ENCODE peak calls at places on chromosomes 16 and 17, in eight cellular contexts. One of them, this sample, is unnamed.

GRCh38 chr16:66454751-66455150 is 27.7 kb downstream of the BEAN1 start:
- DNase-seq in brain microvascular endothelial cell: no peak
- DNase-seq in mucosa of descending colon: no peak
- DNase-seq in uterus: no peak
- DNase-seq in stomach: no peak
- DNase-seq in A549: no peak
- DNase-seq in RWPE2: no peak
- DNase-seq in hepatocyte: no peak
- DNase-seq in this sample: no peak

GRCh38 chr16:64893386-64893785 is 228.5 kb downstream of the CDH11 start:
- DNase-seq in brain microvascular endothelial cell: peak
- DNase-seq in mucosa of descending colon: no peak
- DNase-seq in uterus: no peak
- DNase-seq in stomach: no peak
- DNase-seq in A549: no peak
- DNase-seq in RWPE2: no peak
- DNase-seq in hepatocyte: no peak
- DNase-seq in this sample: no peak

GRCh38 chr16:61237804-61238485 is 798.3 kb downstream of the CDH8 start:
- DNase-seq in brain microvascular endothelial cell: no peak
- DNase-seq in mucosa of descending colon: no peak
- DNase-seq in uterus: no peak
- DNase-seq in stomach: no peak
- DNase-seq in A549: no peak
- DNase-seq in RWPE2: no peak
- DNase-seq in hepatocyte: no peak
- DNase-seq in this sample: no peak

GRCh38 chr17:76032073-76032779 is 5.1 kb upstream of the EVPL start:
- DNase-seq in brain microvascular endothelial cell: no peak
- DNase-seq in mucosa of descending colon: no peak
- DNase-seq in uterus: no peak
- DNase-seq in stomach: no peak
- DNase-seq in A549: no peak
- DNase-seq in RWPE2: no peak
- DNase-seq in hepatocyte: no peak
- DNase-seq in this sample: no peak

GRCh38 chr16:90019543-90020259 is 445 bp upstream of the DBNDD1 start:
- DNase-seq in brain microvascular endothelial cell: peak
- DNase-seq in mucosa of descending colon: peak
- DNase-seq in uterus: no peak
- DNase-seq in stomach: peak
- DNase-seq in A549: peak
- DNase-seq in RWPE2: no peak
- DNase-seq in hepatocyte: peak
- DNase-seq in this sample: peak

GRCh38 chr17:9241371-9241712 is 220.0 kb downstream of the NTN1 start:
- DNase-seq in brain microvascular endothelial cell: no peak
- DNase-seq in mucosa of descending colon: peak
- DNase-seq in uterus: peak
- DNase-seq in stomach: peak
- DNase-seq in A549: no peak
- DNase-seq in RWPE2: no peak
- DNase-seq in hepatocyte: peak
- DNase-seq in this sample: no peak

GRCh38 chr17:2712300-2713043 is 908 bp upstream of the CLUH start:
- DNase-seq in brain microvascular endothelial cell: no peak
- DNase-seq in mucosa of descending colon: no peak
- DNase-seq in uterus: no peak
- DNase-seq in stomach: no peak
- DNase-seq in A549: no peak
- DNase-seq in RWPE2: no peak
- DNase-seq in hepatocyte: no peak
- DNase-seq in this sample: no peak

GRCh38 chr17:57940217-57940616 is 15.0 kb downstream of the CUEDC1 start:
- DNase-seq in brain microvascular endothelial cell: no peak
- DNase-seq in mucosa of descending colon: no peak
- DNase-seq in uterus: no peak
- DNase-seq in stomach: no peak
- DNase-seq in A549: no peak
- DNase-seq in RWPE2: no peak
- DNase-seq in hepatocyte: no peak
- DNase-seq in this sample: no peak

GRCh38 chr17:72465191-72466024 is 344.6 kb downstream of the SOX9 start:
- DNase-seq in brain microvascular endothelial cell: peak
- DNase-seq in mucosa of descending colon: peak
- DNase-seq in uterus: no peak
- DNase-seq in stomach: peak
- DNase-seq in A549: peak
- DNase-seq in RWPE2: peak
- DNase-seq in hepatocyte: peak
- DNase-seq in this sample: peak

GRCh38 chr17:6555331-6556120 is 829 bp downstream of the PITPNM3 start:
- DNase-seq in brain microvascular endothelial cell: no peak
- DNase-seq in mucosa of descending colon: peak
- DNase-seq in uterus: no peak
- DNase-seq in stomach: peak
- DNase-seq in A549: no peak
- DNase-seq in RWPE2: no peak
- DNase-seq in hepatocyte: peak
- DNase-seq in this sample: peak

GRCh38 chr17:80781851-80782277 is 209.8 kb upstream of the CHMP6 start:
- DNase-seq in brain microvascular endothelial cell: no peak
- DNase-seq in mucosa of descending colon: no peak
- DNase-seq in uterus: no peak
- DNase-seq in stomach: no peak
- DNase-seq in A549: no peak
- DNase-seq in RWPE2: peak
- DNase-seq in hepatocyte: no peak
- DNase-seq in this sample: no peak

GRCh38 chr16:65667013-65667578 is 545.2 kb upstream of the CDH11 start:
- DNase-seq in brain microvascular endothelial cell: peak
- DNase-seq in mucosa of descending colon: no peak
- DNase-seq in uterus: no peak
- DNase-seq in stomach: no peak
- DNase-seq in A549: no peak
- DNase-seq in RWPE2: no peak
- DNase-seq in hepatocyte: peak
- DNase-seq in this sample: peak

GRCh38 chr16:57256601-57257395 is 11.7 kb downstream of the ARL2BP start:
- DNase-seq in brain microvascular endothelial cell: no peak
- DNase-seq in mucosa of descending colon: no peak
- DNase-seq in uterus: no peak
- DNase-seq in stomach: peak
- DNase-seq in A549: no peak
- DNase-seq in RWPE2: peak
- DNase-seq in hepatocyte: no peak
- DNase-seq in this sample: no peak

GRCh38 chr16:12881771-12882170 is 19.6 kb upstream of the SHISA9 start:
- DNase-seq in brain microvascular endothelial cell: no peak
- DNase-seq in mucosa of descending colon: no peak
- DNase-seq in uterus: no peak
- DNase-seq in stomach: no peak
- DNase-seq in A549: no peak
- DNase-seq in RWPE2: no peak
- DNase-seq in hepatocyte: no peak
- DNase-seq in this sample: no peak

GRCh38 chr17:45018514-45019176 is 32.8 kb downstream of the DCAKD start:
- DNase-seq in brain microvascular endothelial cell: no peak
- DNase-seq in mucosa of descending colon: peak
- DNase-seq in uterus: peak
- DNase-seq in stomach: no peak
- DNase-seq in A549: no peak
- DNase-seq in RWPE2: no peak
- DNase-seq in hepatocyte: peak
- DNase-seq in this sample: peak

GRCh38 chr16:4323845-4324478 is 8.1 kb downstream of the GLIS2 start:
- DNase-seq in brain microvascular endothelial cell: no peak
- DNase-seq in mucosa of descending colon: no peak
- DNase-seq in uterus: peak
- DNase-seq in stomach: peak
- DNase-seq in A549: peak
- DNase-seq in RWPE2: peak
- DNase-seq in hepatocyte: peak
- DNase-seq in this sample: peak

GRCh38 chr16:57480127-57480753 is 6.1 kb downstream of the DOK4 start:
- DNase-seq in brain microvascular endothelial cell: peak
- DNase-seq in mucosa of descending colon: peak
- DNase-seq in uterus: peak
- DNase-seq in stomach: peak
- DNase-seq in A549: peak
- DNase-seq in RWPE2: no peak
- DNase-seq in hepatocyte: peak
- DNase-seq in this sample: peak

GRCh38 chr17:59423137-59423703 is 91.8 kb downstream of the YPEL2 start:
- DNase-seq in brain microvascular endothelial cell: peak
- DNase-seq in mucosa of descending colon: no peak
- DNase-seq in uterus: peak
- DNase-seq in stomach: no peak
- DNase-seq in A549: peak
- DNase-seq in RWPE2: no peak
- DNase-seq in hepatocyte: peak
- DNase-seq in this sample: peak

DNA sequence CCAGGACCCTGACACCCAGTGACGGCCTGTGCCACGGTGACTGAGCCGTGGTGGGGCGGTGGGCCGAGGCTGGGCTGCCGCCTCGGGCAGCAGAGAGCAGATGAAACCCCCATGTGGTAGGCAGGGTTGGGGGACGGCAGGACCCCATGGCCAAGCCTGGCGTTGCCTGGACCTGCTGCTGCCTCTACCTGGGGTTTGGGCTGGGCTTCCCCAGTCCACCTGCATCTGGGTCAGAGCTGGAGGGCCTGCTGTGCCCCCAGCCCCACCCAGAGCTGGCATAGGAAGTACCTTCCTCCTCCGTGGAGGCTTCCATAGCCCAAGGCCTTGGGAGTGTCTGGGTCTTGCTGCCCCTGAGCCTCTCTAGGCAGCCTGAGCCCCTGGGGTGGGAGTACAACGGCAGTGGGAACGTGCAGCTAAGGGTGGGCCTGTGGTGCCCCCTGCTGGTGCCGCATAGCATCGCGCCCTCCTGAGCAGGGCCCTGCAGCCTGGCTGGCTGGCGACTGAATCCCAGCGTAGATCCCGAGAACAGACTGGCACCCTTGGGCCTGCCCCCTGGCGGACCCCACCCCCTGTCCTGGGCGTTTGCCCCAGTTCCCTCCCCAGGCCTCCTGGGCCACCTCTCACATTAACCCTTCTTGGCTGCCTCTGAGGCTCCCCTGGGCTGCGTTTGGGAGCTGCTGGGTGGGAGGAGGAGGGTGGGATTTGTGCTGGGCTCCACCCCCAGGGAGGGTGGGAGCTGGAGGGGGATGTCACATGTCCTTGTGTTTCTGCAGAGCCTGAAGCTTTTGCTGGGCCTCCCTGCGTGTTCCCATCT is 12.6 kb upstream of the ATP6V0C start:
- DNase-seq in brain microvascular endothelial cell: peak
- DNase-seq in mucosa of descending colon: peak
- DNase-seq in uterus: peak
- DNase-seq in stomach: peak
- DNase-seq in A549: peak
- DNase-seq in RWPE2: peak
- DNase-seq in hepatocyte: peak
- DNase-seq in this sample: peak
- H3K4me3 ChIP-seq in brain microvascular endothelial cell: peak
- H3K4me3 ChIP-seq in mucosa of descending colon: no peak
- H3K4me3 ChIP-seq in uterus: no peak
- H3K4me3 ChIP-seq in stomach: peak
- H3K4me3 ChIP-seq in A549: no peak
- H3K4me3 ChIP-seq in RWPE2: no peak
- H3K4me3 ChIP-seq in hepatocyte: no peak
- H3K4me3 ChIP-seq in this sample: peak

GRCh38 chr16:50245417-50246298 is 20.7 kb upstream of the ADCY7 start:
- DNase-seq in brain microvascular endothelial cell: peak
- DNase-seq in mucosa of descending colon: peak
- DNase-seq in uterus: no peak
- DNase-seq in stomach: peak
- DNase-seq in A549: peak
- DNase-seq in RWPE2: peak
- DNase-seq in hepatocyte: peak
- DNase-seq in this sample: peak
- TF ChIP-seq CTCF in brain microvascular endothelial cell: no peak
- TF ChIP-seq CTCF in mucosa of descending colon: no peak
- TF ChIP-seq CTCF in uterus: no peak
- TF ChIP-seq CTCF in stomach: no peak
- TF ChIP-seq CTCF in A549: peak
- TF ChIP-seq CTCF in RWPE2: peak
- TF ChIP-seq CTCF in hepatocyte: peak
- TF ChIP-seq CTCF in this sample: peak

DNA sequence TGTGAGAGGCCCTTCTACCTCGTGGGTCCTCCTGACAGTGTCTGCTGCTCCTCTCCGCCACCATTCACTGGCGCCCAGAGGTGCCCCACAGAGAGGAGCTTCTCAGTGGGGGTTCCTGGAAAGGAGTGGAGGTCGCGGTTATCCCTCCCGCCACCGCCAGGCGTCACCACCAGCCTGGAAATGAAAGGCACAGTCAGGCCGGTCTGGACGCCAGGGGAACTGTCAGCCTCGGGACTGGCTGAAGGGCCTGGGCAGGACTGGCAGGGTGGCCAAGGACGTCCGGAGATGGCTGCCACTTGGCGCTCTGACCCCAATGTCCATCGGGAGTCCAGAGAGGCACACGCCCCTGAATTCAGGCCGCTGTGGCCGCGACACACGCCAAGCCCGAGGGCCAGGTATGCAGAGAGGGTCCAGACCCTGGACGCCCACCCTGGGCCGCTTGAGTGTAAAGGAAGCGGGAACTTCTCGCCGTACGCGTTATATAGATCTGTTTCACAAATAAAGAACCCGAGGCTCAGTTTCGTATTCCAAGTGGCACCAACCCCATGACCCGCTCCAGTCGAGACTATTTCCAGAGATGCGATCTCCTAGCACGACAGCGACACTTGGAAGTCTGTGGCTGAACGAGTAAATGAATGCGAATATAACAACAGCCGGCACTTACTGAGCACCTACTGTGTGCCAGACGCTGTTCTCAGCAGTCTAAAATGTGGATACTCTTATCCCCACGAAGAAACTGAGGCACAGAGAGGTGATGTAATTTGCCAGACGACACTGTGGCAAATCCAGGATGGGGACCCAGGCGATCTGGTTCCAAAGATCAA is 7.6 kb upstream of the NXPH3 start:
- DNase-seq in brain microvascular endothelial cell: peak
- DNase-seq in mucosa of descending colon: peak
- DNase-seq in uterus: peak
- DNase-seq in stomach: peak
- DNase-seq in A549: peak
- DNase-seq in RWPE2: peak
- DNase-seq in hepatocyte: peak
- DNase-seq in this sample: peak
- H3K4me3 ChIP-seq in brain microvascular endothelial cell: peak
- H3K4me3 ChIP-seq in mucosa of descending colon: no peak
- H3K4me3 ChIP-seq in uterus: peak
- H3K4me3 ChIP-seq in stomach: peak
- H3K4me3 ChIP-seq in A549: peak
- H3K4me3 ChIP-seq in RWPE2: no peak
- H3K4me3 ChIP-seq in hepatocyte: no peak
- H3K4me3 ChIP-seq in this sample: peak

DNA sequence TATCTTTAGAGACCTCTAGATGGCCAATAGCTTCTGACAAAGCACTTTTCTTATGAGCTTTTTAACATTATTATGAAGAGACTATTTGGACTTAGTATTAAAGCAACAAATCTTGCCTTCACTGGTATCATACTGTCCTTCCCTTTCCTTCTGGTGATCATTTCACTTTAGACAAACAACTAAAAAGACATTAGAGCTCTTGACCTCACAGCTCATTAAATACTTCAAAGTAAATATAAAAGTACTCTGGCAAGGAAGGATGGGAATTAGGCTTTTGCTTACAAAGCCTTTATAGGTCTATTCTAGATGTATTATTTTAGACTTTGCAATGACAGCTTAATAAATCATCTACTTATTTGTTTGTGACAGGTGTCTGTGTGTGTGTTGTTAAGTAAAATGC is 11.1 kb downstream of the STXBP4 start:
- DNase-seq in brain microvascular endothelial cell: no peak
- DNase-seq in mucosa of descending colon: no peak
- DNase-seq in uterus: no peak
- DNase-seq in stomach: no peak
- DNase-seq in A549: no peak
- DNase-seq in RWPE2: no peak
- DNase-seq in hepatocyte: no peak
- DNase-seq in this sample: no peak
- TF ChIP-seq CTCF in brain microvascular endothelial cell: no peak
- TF ChIP-seq CTCF in mucosa of descending colon: no peak
- TF ChIP-seq CTCF in uterus: no peak
- TF ChIP-seq CTCF in stomach: no peak
- TF ChIP-seq CTCF in A549: no peak
- TF ChIP-seq CTCF in RWPE2: no peak
- TF ChIP-seq CTCF in hepatocyte: no peak
- TF ChIP-seq CTCF in this sample: no peak